ENCODE peak calls at places on chromosomes 4 and X, in six cellular contexts. One of them, this sample, is unnamed.

GRCh38 chrX:43676960-43677582 is 21.0 kb downstream of the MAOA start:
- DNase-seq in activated T-helper 1 cell treated with Interleukin-2 at 50 U/mL for 16 hours: no peak
- DNase-seq in omental fat pad: no peak
- DNase-seq in HL-60: no peak
- DNase-seq in activated CD8-positive, alpha-beta T cell treated with anti-CD3 and anti-CD28 coated beads for 36 hours: no peak
- DNase-seq in left colon: no peak
- DNase-seq in this sample: no peak

GRCh38 chrX:107678957-107679740 is 50.8 kb downstream of the PRPS1 start:
- DNase-seq in HL-60: no peak
- DNase-seq in activated CD8-positive, alpha-beta T cell treated with anti-CD3 and anti-CD28 coated beads for 36 hours: peak; percentile 86
- DNase-seq in left colon: peak; percentile 67
- DNase-seq in omental fat pad: no peak
- DNase-seq in activated T-helper 1 cell treated with Interleukin-2 at 50 U/mL for 16 hours: peak; percentile 58
- DNase-seq in this sample: peak; percentile 39

GRCh38 chrX:23554304-23554703 is 113.0 kb upstream of the PRDX4 start:
- DNase-seq in activated T-helper 1 cell treated with Interleukin-2 at 50 U/mL for 16 hours: no peak
- DNase-seq in HL-60: no peak
- DNase-seq in left colon: no peak
- DNase-seq in activated CD8-positive, alpha-beta T cell treated with anti-CD3 and anti-CD28 coated beads for 36 hours: no peak
- DNase-seq in omental fat pad: no peak
- DNase-seq in this sample: peak; percentile 29

GRCh38 chr4:79869597-79870336 is 203.3 kb downstream of the ANTXR2 start:
- DNase-seq in activated T-helper 1 cell treated with Interleukin-2 at 50 U/mL for 16 hours: no peak
- DNase-seq in activated CD8-positive, alpha-beta T cell treated with anti-CD3 and anti-CD28 coated beads for 36 hours: no peak
- DNase-seq in left colon: no peak
- DNase-seq in omental fat pad: no peak
- DNase-seq in HL-60: no peak
- DNase-seq in this sample: no peak

GRCh38 chr4:101367201-101367600 is 19.9 kb upstream of the PPP3CA start:
- DNase-seq in activated CD8-positive, alpha-beta T cell treated with anti-CD3 and anti-CD28 coated beads for 36 hours: no peak
- DNase-seq in activated T-helper 1 cell treated with Interleukin-2 at 50 U/mL for 16 hours: no peak
- DNase-seq in omental fat pad: no peak
- DNase-seq in HL-60: no peak
- DNase-seq in left colon: no peak
- DNase-seq in this sample: no peak

GRCh38 chr4:103774326-103774725 is 54.5 kb upstream of the TACR3 start:
- DNase-seq in HL-60: no peak
- DNase-seq in left colon: no peak
- DNase-seq in activated CD8-positive, alpha-beta T cell treated with anti-CD3 and anti-CD28 coated beads for 36 hours: no peak
- DNase-seq in omental fat pad: no peak
- DNase-seq in activated T-helper 1 cell treated with Interleukin-2 at 50 U/mL for 16 hours: no peak
- DNase-seq in this sample: no peak

GRCh38 chrX:39725928-39726619 is 371.7 kb downstream of the BCOR start:
- DNase-seq in activated CD8-positive, alpha-beta T cell treated with anti-CD3 and anti-CD28 coated beads for 36 hours: no peak
- DNase-seq in activated T-helper 1 cell treated with Interleukin-2 at 50 U/mL for 16 hours: no peak
- DNase-seq in left colon: no peak
- DNase-seq in omental fat pad: no peak
- DNase-seq in HL-60: peak; percentile 38
- DNase-seq in this sample: no peak

GRCh38 chr4:107665001-107665400 is 55.0 kb downstream of the PAPSS1 start:
- DNase-seq in activated CD8-positive, alpha-beta T cell treated with anti-CD3 and anti-CD28 coated beads for 36 hours: no peak
- DNase-seq in activated T-helper 1 cell treated with Interleukin-2 at 50 U/mL for 16 hours: no peak
- DNase-seq in HL-60: no peak
- DNase-seq in left colon: no peak
- DNase-seq in omental fat pad: no peak
- DNase-seq in this sample: no peak

GRCh38 chr4:188691811-188692210 is 552.6 kb downstream of the TRIML1 start:
- DNase-seq in HL-60: no peak
- DNase-seq in omental fat pad: no peak
- DNase-seq in activated CD8-positive, alpha-beta T cell treated with anti-CD3 and anti-CD28 coated beads for 36 hours: no peak
- DNase-seq in left colon: no peak
- DNase-seq in activated T-helper 1 cell treated with Interleukin-2 at 50 U/mL for 16 hours: no peak
- DNase-seq in this sample: peak; percentile 14

GRCh38 chr4:1199556-1200331 is 27.4 kb upstream of the SPON2 start:
- DNase-seq in HL-60: no peak
- DNase-seq in left colon: no peak
- DNase-seq in omental fat pad: peak; percentile 17
- DNase-seq in activated CD8-positive, alpha-beta T cell treated with anti-CD3 and anti-CD28 coated beads for 36 hours: peak; percentile 0
- DNase-seq in activated T-helper 1 cell treated with Interleukin-2 at 50 U/mL for 16 hours: no peak
- DNase-seq in this sample: no peak